ENCODE peak calls at places on chromosomes 16 and 17, in five cellular contexts. One of them, this sample, is unnamed.

GRCh38 chr17:36188891-36189306 is 7.7 kb downstream of the CCL3L1 start:
- DNase-seq in heart right ventricle: peak
- DNase-seq in Right ventricle myocardium superior: peak
- DNase-seq in hypothalamus: no peak
- DNase-seq in smooth muscle cell of the brain vasculature: no peak
- DNase-seq in this sample: no peak

GRCh38 chr16:23339781-23340180 is 37.7 kb downstream of the SCNN1B start:
- DNase-seq in heart right ventricle: no peak
- DNase-seq in hypothalamus: no peak
- DNase-seq in smooth muscle cell of the brain vasculature: no peak
- DNase-seq in Right ventricle myocardium superior: no peak
- DNase-seq in this sample: no peak

GRCh38 chr17:83062818-83063671 is 16.4 kb upstream of the METRNL start:
- DNase-seq in Right ventricle myocardium superior: peak
- DNase-seq in smooth muscle cell of the brain vasculature: no peak
- DNase-seq in hypothalamus: no peak
- DNase-seq in heart right ventricle: peak
- DNase-seq in this sample: no peak

GRCh38 chr16:14310519-14310991 is 239.4 kb downstream of the MRTFB start:
- DNase-seq in Right ventricle myocardium superior: no peak
- DNase-seq in smooth muscle cell of the brain vasculature: no peak
- DNase-seq in hypothalamus: no peak
- DNase-seq in heart right ventricle: no peak
- DNase-seq in this sample: no peak

GRCh38 chr17:39146273-39146672 is 5.2 kb downstream of the PLXDC1 start:
- DNase-seq in heart right ventricle: no peak
- DNase-seq in hypothalamus: no peak
- DNase-seq in smooth muscle cell of the brain vasculature: no peak
- DNase-seq in Right ventricle myocardium superior: peak
- DNase-seq in this sample: no peak

GRCh38 chr17:45230787-45231480 is 9.2 kb downstream of the FMNL1 start:
- DNase-seq in smooth muscle cell of the brain vasculature: no peak
- DNase-seq in Right ventricle myocardium superior: peak
- DNase-seq in hypothalamus: no peak
- DNase-seq in heart right ventricle: peak
- DNase-seq in this sample: no peak

GRCh38 chr17:6435968-6436367 is 1.0 kb upstream of the AIPL1 start:
- DNase-seq in heart right ventricle: peak
- DNase-seq in Right ventricle myocardium superior: no peak
- DNase-seq in hypothalamus: no peak
- DNase-seq in smooth muscle cell of the brain vasculature: peak
- DNase-seq in this sample: peak

GRCh38 chr17:58196610-58197009 is 4.1 kb downstream of the EPX start:
- DNase-seq in Right ventricle myocardium superior: no peak
- DNase-seq in hypothalamus: no peak
- DNase-seq in smooth muscle cell of the brain vasculature: no peak
- DNase-seq in heart right ventricle: no peak
- DNase-seq in this sample: no peak

GRCh38 chr17:10768766-10769383 is 35.0 kb downstream of the TMEM238L start:
- DNase-seq in hypothalamus: no peak
- DNase-seq in Right ventricle myocardium superior: no peak
- DNase-seq in heart right ventricle: no peak
- DNase-seq in smooth muscle cell of the brain vasculature: no peak
- DNase-seq in this sample: no peak

GRCh38 chr16:22340945-22341344 is 33.5 kb downstream of the CDR2 start:
- DNase-seq in smooth muscle cell of the brain vasculature: no peak
- DNase-seq in hypothalamus: no peak
- DNase-seq in heart right ventricle: no peak
- DNase-seq in Right ventricle myocardium superior: no peak
- DNase-seq in this sample: no peak

GRCh38 chr16:11133344-11133921 is 122.6 kb downstream of the SOCS1 start:
- DNase-seq in smooth muscle cell of the brain vasculature: peak
- DNase-seq in Right ventricle myocardium superior: peak
- DNase-seq in heart right ventricle: peak
- DNase-seq in hypothalamus: no peak
- DNase-seq in this sample: peak

GRCh38 chr16:23324727-23325126 is 22.6 kb downstream of the SCNN1B start:
- DNase-seq in smooth muscle cell of the brain vasculature: no peak
- DNase-seq in heart right ventricle: peak
- DNase-seq in hypothalamus: no peak
- DNase-seq in Right ventricle myocardium superior: peak
- DNase-seq in this sample: no peak

GRCh38 chr16:57191056-57191536 is 5.0 kb downstream of the RSPRY1 start:
- DNase-seq in Right ventricle myocardium superior: no peak
- DNase-seq in smooth muscle cell of the brain vasculature: no peak
- DNase-seq in hypothalamus: no peak
- DNase-seq in heart right ventricle: no peak
- DNase-seq in this sample: no peak

GRCh38 chr17:49117581-49118230 is 14.9 kb upstream of the B4GALNT2 start:
- DNase-seq in smooth muscle cell of the brain vasculature: no peak
- DNase-seq in Right ventricle myocardium superior: no peak
- DNase-seq in hypothalamus: no peak
- DNase-seq in heart right ventricle: no peak
- DNase-seq in this sample: no peak

GRCh38 chr17:14701901-14702300 is 401.0 kb downstream of the HS3ST3B1 start:
- DNase-seq in Right ventricle myocardium superior: no peak
- DNase-seq in smooth muscle cell of the brain vasculature: no peak
- DNase-seq in hypothalamus: no peak
- DNase-seq in heart right ventricle: no peak
- DNase-seq in this sample: no peak

GRCh38 chr17:48393271-48393670 is 36.7 kb downstream of the SKAP1 start:
- DNase-seq in Right ventricle myocardium superior: no peak
- DNase-seq in smooth muscle cell of the brain vasculature: no peak
- DNase-seq in hypothalamus: no peak
- DNase-seq in heart right ventricle: no peak
- DNase-seq in this sample: no peak

GRCh38 chr17:67563692-67564228 is 154.0 kb upstream of the NOL11 start:
- DNase-seq in heart right ventricle: no peak
- DNase-seq in smooth muscle cell of the brain vasculature: no peak
- DNase-seq in Right ventricle myocardium superior: no peak
- DNase-seq in hypothalamus: no peak
- DNase-seq in this sample: no peak

GRCh38 chr17:6636105-6636504 is 4.4 kb downstream of the KIAA0753 start:
- DNase-seq in hypothalamus: no peak
- DNase-seq in Right ventricle myocardium superior: no peak
- DNase-seq in smooth muscle cell of the brain vasculature: no peak
- DNase-seq in heart right ventricle: no peak
- DNase-seq in this sample: no peak

GRCh38 chr16:17330019-17330570 is 140.7 kb downstream of the XYLT1 start:
- DNase-seq in Right ventricle myocardium superior: no peak
- DNase-seq in smooth muscle cell of the brain vasculature: no peak
- DNase-seq in hypothalamus: no peak
- DNase-seq in heart right ventricle: no peak
- DNase-seq in this sample: no peak

GRCh38 chr16:87555647-87556046 is 46.7 kb upstream of the JPH3 start:
- DNase-seq in smooth muscle cell of the brain vasculature: no peak
- DNase-seq in heart right ventricle: no peak
- DNase-seq in hypothalamus: no peak
- DNase-seq in Right ventricle myocardium superior: no peak
- DNase-seq in this sample: no peak

GRCh38 chr16:64654137-64654652 is 467.7 kb downstream of the CDH11 start:
- DNase-seq in smooth muscle cell of the brain vasculature: no peak
- DNase-seq in hypothalamus: no peak
- DNase-seq in Right ventricle myocardium superior: no peak
- DNase-seq in heart right ventricle: no peak
- DNase-seq in this sample: no peak

GRCh38 chr16:31301708-31302400 is 42.1 kb downstream of the ITGAM start:
- DNase-seq in heart right ventricle: no peak
- DNase-seq in hypothalamus: no peak
- DNase-seq in Right ventricle myocardium superior: no peak
- DNase-seq in smooth muscle cell of the brain vasculature: no peak
- DNase-seq in this sample: peak

GRCh38 chr17:48011405-48012150 is 26.0 kb downstream of the COPZ2 start:
- DNase-seq in smooth muscle cell of the brain vasculature: no peak
- DNase-seq in hypothalamus: no peak
- DNase-seq in Right ventricle myocardium superior: no peak
- DNase-seq in heart right ventricle: no peak
- DNase-seq in this sample: no peak

GRCh38 chr16:3458852-3459361 is 15.4 kb downstream of the NAA60 start:
- DNase-seq in smooth muscle cell of the brain vasculature: no peak
- DNase-seq in Right ventricle myocardium superior: no peak
- DNase-seq in heart right ventricle: no peak
- DNase-seq in hypothalamus: no peak
- DNase-seq in this sample: no peak

GRCh38 chr17:79965806-79966205 is 69.9 kb downstream of the TBC1D16 start:
- DNase-seq in Right ventricle myocardium superior: no peak
- DNase-seq in hypothalamus: no peak
- DNase-seq in heart right ventricle: no peak
- DNase-seq in smooth muscle cell of the brain vasculature: no peak
- DNase-seq in this sample: no peak

GRCh38 chr17:80122026-80122575 is 20.7 kb downstream of the GAA start:
- DNase-seq in hypothalamus: no peak
- DNase-seq in heart right ventricle: no peak
- DNase-seq in Right ventricle myocardium superior: no peak
- DNase-seq in smooth muscle cell of the brain vasculature: no peak
- DNase-seq in this sample: no peak

GRCh38 chr17:21573961-21574610 is 118.2 kb upstream of the KCNJ18 start:
- DNase-seq in Right ventricle myocardium superior: peak
- DNase-seq in hypothalamus: peak
- DNase-seq in smooth muscle cell of the brain vasculature: no peak
- DNase-seq in heart right ventricle: peak
- DNase-seq in this sample: peak

GRCh38 chr16:74954763-74955162 is 30.2 kb downstream of the WDR59 start:
- DNase-seq in Right ventricle myocardium superior: no peak
- DNase-seq in hypothalamus: no peak
- DNase-seq in heart right ventricle: no peak
- DNase-seq in smooth muscle cell of the brain vasculature: no peak
- DNase-seq in this sample: no peak

GRCh38 chr16:21654881-21655280 is 2.5 kb upstream of the IGSF6 start:
- DNase-seq in hypothalamus: no peak
- DNase-seq in smooth muscle cell of the brain vasculature: no peak
- DNase-seq in heart right ventricle: no peak
- DNase-seq in Right ventricle myocardium superior: no peak
- DNase-seq in this sample: no peak

GRCh38 chr16:57108432-57108831 is 16.0 kb downstream of the CPNE2 start:
- DNase-seq in heart right ventricle: no peak
- DNase-seq in Right ventricle myocardium superior: no peak
- DNase-seq in hypothalamus: no peak
- DNase-seq in smooth muscle cell of the brain vasculature: no peak
- DNase-seq in this sample: no peak

GRCh38 chr16:56041556-56042140 is 149.6 kb upstream of the GNAO1 start:
- DNase-seq in hypothalamus: no peak
- DNase-seq in smooth muscle cell of the brain vasculature: no peak
- DNase-seq in Right ventricle myocardium superior: no peak
- DNase-seq in heart right ventricle: peak
- DNase-seq in this sample: no peak

This sample was measured in GM04504.